ENCODE peak calls at places on chromosomes 6 and 20, in nine cellular contexts. I is pancreas; B is CD8-positive, alpha-beta T cell; W is A549; A is esophagus squamous epithelium; L is SK-N-SH; C is uterus; H is left lung; G is ascending aorta. E is an unnamed sample. For H3K4me1, the result is how much of the 10 kb centered on the place peaks cover.

GRCh38 chr6:41045664-41046063 is 3.4 kb downstream of the TSPO2 start:
- DNase-seq in I (no peak), L (no peak), H (no peak), G (no peak), B (no peak), W (no peak), A (no peak), C (no peak), E (no peak)

GRCh38 chr6:54076159-54076789 is 35.0 kb upstream of the MLIP start:
- DNase-seq in C (no peak), G (no peak), L (no peak), B (no peak), W (no peak), A (no peak), H (no peak), I (no peak), E (no peak)

GRCh38 chr20:49979030-49979832 is 3.5 kb upstream of the SNAI1 start:
- DNase-seq in H (peak), G (no peak), B (peak), L (peak), A (no peak), C (peak), I (peak), W (peak), E (peak)

GRCh38 chr20:37596890-37597539 is 69.3 kb upstream of the BLCAP start:
- DNase-seq in C (no peak), A (no peak), G (no peak), I (no peak), H (no peak), L (no peak), B (no peak), W (no peak), E (peak)

GRCh38 chr20:33415948-33416347 is 14.6 kb upstream of the CDK5RAP1 start:
- DNase-seq in H (no peak), C (no peak), A (no peak), G (no peak), W (peak), I (no peak), B (peak), L (peak), E (peak)

GRCh38 chr6:33374359-33374910 is 17.2 kb upstream of the KIFC1 start:
- DNase-seq in L (no peak), C (no peak), A (no peak), G (no peak), I (no peak), H (no peak), B (no peak), W (no peak), E (no peak)

GRCh38 chr6:72844614-72845013 is 222.8 kb downstream of the KCNQ5 start:
- DNase-seq in C (no peak), W (no peak), B (no peak), G (no peak), I (no peak), L (no peak), A (no peak), H (no peak), E (no peak)

GRCh38 chr6:154981071-154981373 is 14.1 kb upstream of the TIAM2 start:
- DNase-seq in A (no peak), I (no peak), C (no peak), G (no peak), B (no peak), H (no peak), L (no peak), W (no peak), E (no peak)

GRCh38 chr20:18057106-18057993 is at the start of gene OVOL2:
- DNase-seq in G (no peak), W (peak), C (no peak), B (no peak), I (peak), A (no peak), H (peak), L (peak), E (no peak)

GRCh38 chr6:53530346-53530745 is 14.6 kb downstream of the GCLC start:
- DNase-seq in B (no peak), A (no peak), L (no peak), H (no peak), W (no peak), G (no peak), I (peak), C (peak), E (no peak)

GRCh38 chr20:50958733-50959542 is at the start of gene MOCS3:
- DNase-seq in L (peak), G (peak), W (peak), I (peak), H (peak), A (peak), B (peak), C (peak), E (peak)

GRCh38 chr6:3355358-3356055 is 96.8 kb downstream of the PSMG4 start:
- DNase-seq in A (no peak), I (no peak), W (no peak), G (no peak), C (peak), L (no peak), H (no peak), B (peak), E (no peak)
- H3K4me1 ChIP-seq in A (half or more), I (half or more), W (under half), G (under half), C (under half), L (under half), H (under half), B (under half), E (under half)

GRCh38 chr6:170248861-170249600 is 41.8 kb downstream of the DLL1 start:
- DNase-seq in G (no peak), C (no peak), L (no peak), W (no peak), H (peak), A (no peak), I (no peak), B (no peak), E (no peak)

GRCh38 chr6:170245233-170245992 is 45.5 kb downstream of the DLL1 start:
- DNase-seq in B (no peak), W (no peak), L (no peak), C (no peak), A (no peak), G (no peak), H (peak), I (no peak), E (peak)

GRCh38 chr6:170248111-170248805 is 42.6 kb downstream of the DLL1 start:
- DNase-seq in A (no peak), B (no peak), H (peak), W (no peak), L (no peak), I (no peak), G (no peak), C (no peak), E (no peak)

GRCh38 chr6:170244721-170245201 is 46.1 kb downstream of the DLL1 start:
- DNase-seq in C (no peak), L (no peak), B (no peak), W (no peak), I (no peak), G (no peak), A (no peak), H (peak), E (peak)

GRCh38 chr6:170247178-170247701 is 43.6 kb downstream of the DLL1 start:
- DNase-seq in C (no peak), A (no peak), L (no peak), W (no peak), G (no peak), H (peak), I (no peak), B (no peak), E (no peak)
- H3K27ac ChIP-seq in C (no peak), A (no peak), L (no peak), W (no peak), G (no peak), H (no peak), I (no peak), B (no peak), E (no peak)

GRCh38 chr20:13672657-13673056 is 33.9 kb upstream of the TASP1 start:
- DNase-seq in I (no peak), A (no peak), L (no peak), W (no peak), H (no peak), C (no peak), B (no peak), G (no peak), E (no peak)
- H3K4me1 ChIP-seq in I (under half), A (under half), L (under half), W (under half), H (under half), C (under half), B (under half), G (under half), E (under half)

DNA sequence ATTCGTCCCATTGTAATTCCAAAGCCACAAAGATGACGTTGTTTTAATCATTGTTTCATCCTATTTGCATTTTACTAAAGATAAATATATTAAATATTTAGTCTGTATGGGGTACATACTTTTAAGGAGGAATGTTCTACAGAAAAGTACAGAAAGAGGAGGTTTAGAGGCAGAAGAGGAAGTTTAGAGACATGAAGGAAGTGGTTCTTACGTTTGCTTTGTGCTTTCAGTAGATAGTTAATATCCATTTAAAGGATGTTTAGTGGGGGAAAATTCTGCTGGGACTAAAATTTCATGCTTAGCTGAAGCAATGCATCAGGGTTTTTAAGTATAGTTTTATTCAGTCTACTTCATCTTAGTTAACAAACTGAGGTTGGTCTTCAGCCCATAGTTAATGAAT is 116.6 kb downstream of the CRYBG1 start:
- DNase-seq in L (no peak), I (no peak), G (no peak), B (no peak), W (no peak), H (no peak), C (no peak), A (no peak), E (no peak)
- H3K27ac ChIP-seq in L (no peak), I (no peak), G (no peak), B (no peak), W (no peak), H (no peak), C (no peak), A (peak), E (no peak)

GRCh38 chr20:64001607-64002011 is 20.7 kb downstream of the PRPF6 start:
- DNase-seq in W (no peak), G (no peak), A (no peak), H (no peak), C (no peak), I (no peak), B (no peak), L (no peak), E (peak)
- H3K4me1 ChIP-seq in W (under half), G (under half), A (under half), H (under half), C (under half), I (under half), B (under half), L (under half), E (under half)

GRCh38 chr6:110446405-110446804 is 30.0 kb downstream of the SLC22A16 start:
- DNase-seq in I (no peak), C (no peak), A (no peak), B (no peak), W (no peak), L (no peak), H (no peak), G (no peak), E (no peak)
- H3K27ac ChIP-seq in I (no peak), C (no peak), A (no peak), B (no peak), W (no peak), L (no peak), H (no peak), G (no peak), E (no peak)

DNA sequence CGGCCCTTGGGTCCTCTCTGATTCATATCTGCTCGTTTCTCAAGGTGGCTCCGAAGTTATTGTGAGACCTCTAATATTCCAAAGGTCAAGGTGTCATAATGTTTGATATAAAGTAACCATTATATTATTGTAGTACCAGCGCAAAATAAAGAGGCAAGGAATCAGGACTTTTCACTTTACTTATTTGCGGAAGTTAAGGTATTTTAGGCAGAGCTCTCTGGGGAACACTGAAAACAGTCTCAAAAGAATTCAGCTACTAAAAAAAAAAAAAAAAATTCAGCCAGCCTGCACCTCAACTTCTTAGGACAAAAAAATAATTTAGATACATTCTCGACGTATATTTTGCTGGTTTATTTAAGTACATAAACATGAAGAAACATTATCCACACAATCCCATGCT is 2.4 kb downstream of the OSER1 start:
- DNase-seq in G (no peak), B (no peak), L (no peak), H (no peak), A (no peak), W (no peak), I (no peak), C (no peak), E (no peak)
- H3K4me1 ChIP-seq in G (half or more), B (under half), L (under half), H (under half), A (half or more), W (half or more), I (under half), C (under half), E (under half)

GRCh38 chr6:89298680-89299450 is 16.2 kb downstream of the GABRR2 start:
- DNase-seq in A (no peak), G (no peak), I (no peak), C (no peak), H (no peak), B (no peak), W (peak), L (no peak), E (peak)
- H3K27ac ChIP-seq in A (peak), G (no peak), I (no peak), C (no peak), H (no peak), B (no peak), W (peak), L (peak), E (peak)